ENCODE peak calls at places on chromosomes 6 and 20, in eight cellular contexts. H is NCI-H2081 treated with DMSO at 0.1 percent for 48 hours; A is pulmonary artery endothelial cell; G is left cardiac atrium; Q is heart left ventricle; X is AG04449; K is activated CD8-positive, alpha-beta memory T cell treated with anti-CD3 and anti-CD28 coated beads for 24 hours; P is germinal center. Y is an unnamed sample.
A peak's percentile ranks its signal among the peaks of the same experiment; 100 is the strongest.

GRCh38 chr6:149443411-149444181 is 41.2 kb downstream of the ZC3H12D start:
- DNase-seq in H (no peak), A (no peak), G (no peak), Q (no peak), X (peak; percentile 49), K (no peak), P (no peak), Y (no peak)

GRCh38 chr6:27558028-27558724 is 85.3 kb upstream of the ZNF184 start:
- DNase-seq in H (no peak), A (no peak), G (no peak), Q (no peak), X (no peak), K (no peak), P (no peak), Y (no peak)

GRCh38 chr20:49616154-49617007 is 48.4 kb upstream of the PTGIS start:
- DNase-seq in H (no peak), A (no peak), G (no peak), Q (no peak), X (no peak), K (no peak), P (no peak), Y (no peak)

GRCh38 chr6:27290065-27290849 is 21.8 kb downstream of the POM121L2 start:
- DNase-seq in H (no peak), A (no peak), G (no peak), Q (no peak), X (no peak), K (no peak), P (no peak), Y (no peak)

GRCh38 chr6:39260451-39260850 is 31.2 kb upstream of the KCNK5 start:
- DNase-seq in H (no peak), A (no peak), G (no peak), Q (no peak), X (no peak), K (no peak), P (no peak), Y (no peak)

GRCh38 chr6:102215425-102215824 is 821.9 kb downstream of the GRIK2 start:
- DNase-seq in H (no peak), A (no peak), G (no peak), Q (no peak), X (no peak), K (no peak), P (no peak), Y (no peak)

GRCh38 chr20:37757550-37757949 is 63.7 kb downstream of the CTNNBL1 start:
- DNase-seq in H (no peak), A (no peak), G (no peak), Q (no peak), X (no peak), K (no peak), P (no peak), Y (no peak)

GRCh38 chr6:34172961-34173775 is 27.3 kb upstream of the GRM4 start:
- DNase-seq in H (no peak), A (no peak), G (no peak), Q (no peak), X (no peak), K (no peak), P (no peak), Y (no peak)

GRCh38 chr20:4633780-4634179 is 87.9 kb upstream of the PRND start:
- DNase-seq in H (no peak), A (peak; percentile 93), G (no peak), Q (no peak), X (peak; percentile 77), K (no peak), P (no peak), Y (no peak)

GRCh38 chr6:143556529-143556928 is 45.0 kb upstream of the FUCA2 start:
- DNase-seq in H (no peak), A (no peak), G (no peak), Q (no peak), X (peak; percentile 90), K (no peak), P (no peak), Y (no peak)

GRCh38 chr6:710601-711571 is 17.9 kb upstream of the EXOC2 start:
- DNase-seq in H (no peak), A (no peak), G (peak; percentile 60), Q (peak; percentile 64), X (peak; percentile 12), K (peak; percentile 86), P (peak; percentile 72), Y (peak; percentile 57)

Y was measured in right cardiac atrium.